ENCODE peak calls at places on chromosomes 3 and 15, in seven cellular contexts. One of them, this sample, is unnamed.

GRCh38 chr3:79551325-79551892 is 216.4 kb downstream of the ROBO1 start:
- DNase-seq in CD8-positive, alpha-beta memory T cell: no peak
- DNase-seq in transverse colon: no peak
- DNase-seq in stomach: no peak
- DNase-seq in fibroblast of pulmonary artery: no peak
- DNase-seq in heart right ventricle: no peak
- DNase-seq in foreskin fibroblast: no peak
- DNase-seq in this sample: no peak

GRCh38 chr15:34014556-34014955 is 24.4 kb downstream of the AVEN start:
- DNase-seq in transverse colon: no peak
- DNase-seq in CD8-positive, alpha-beta memory T cell: no peak
- DNase-seq in stomach: no peak
- DNase-seq in heart right ventricle: no peak
- DNase-seq in foreskin fibroblast: no peak
- DNase-seq in fibroblast of pulmonary artery: peak
- DNase-seq in this sample: no peak

GRCh38 chr3:24963762-24964625 is 464.1 kb upstream of the RARB start:
- DNase-seq in transverse colon: no peak
- DNase-seq in fibroblast of pulmonary artery: peak
- DNase-seq in heart right ventricle: no peak
- DNase-seq in CD8-positive, alpha-beta memory T cell: no peak
- DNase-seq in stomach: no peak
- DNase-seq in foreskin fibroblast: peak
- DNase-seq in this sample: peak

GRCh38 chr3:177565981-177566380 is 368.7 kb upstream of the TBL1XR1 start:
- DNase-seq in CD8-positive, alpha-beta memory T cell: no peak
- DNase-seq in fibroblast of pulmonary artery: no peak
- DNase-seq in transverse colon: no peak
- DNase-seq in foreskin fibroblast: no peak
- DNase-seq in stomach: no peak
- DNase-seq in heart right ventricle: no peak
- DNase-seq in this sample: no peak

GRCh38 chr3:53140575-53141467 is 10.6 kb upstream of the RFT1 start:
- DNase-seq in transverse colon: no peak
- DNase-seq in CD8-positive, alpha-beta memory T cell: no peak
- DNase-seq in heart right ventricle: no peak
- DNase-seq in stomach: no peak
- DNase-seq in fibroblast of pulmonary artery: peak
- DNase-seq in foreskin fibroblast: peak
- DNase-seq in this sample: no peak

GRCh38 chr3:58880182-58880581 is 169.6 kb downstream of the CFAP20DC start:
- DNase-seq in stomach: no peak
- DNase-seq in transverse colon: no peak
- DNase-seq in heart right ventricle: no peak
- DNase-seq in fibroblast of pulmonary artery: no peak
- DNase-seq in foreskin fibroblast: peak
- DNase-seq in CD8-positive, alpha-beta memory T cell: no peak
- DNase-seq in this sample: no peak

GRCh38 chr3:149547954-149548728 is 73.6 kb downstream of the TM4SF4 start:
- DNase-seq in foreskin fibroblast: peak
- DNase-seq in stomach: peak
- DNase-seq in heart right ventricle: no peak
- DNase-seq in CD8-positive, alpha-beta memory T cell: no peak
- DNase-seq in fibroblast of pulmonary artery: peak
- DNase-seq in transverse colon: peak
- DNase-seq in this sample: no peak

GRCh38 chr15:77659350-77660321 is 26.9 kb upstream of the LINGO1 start:
- DNase-seq in transverse colon: peak
- DNase-seq in stomach: peak
- DNase-seq in CD8-positive, alpha-beta memory T cell: no peak
- DNase-seq in heart right ventricle: peak
- DNase-seq in fibroblast of pulmonary artery: peak
- DNase-seq in foreskin fibroblast: peak
- DNase-seq in this sample: peak

GRCh38 chr3:12392101-12392878 is 92.0 kb upstream of the TSEN2 start:
- DNase-seq in fibroblast of pulmonary artery: no peak
- DNase-seq in stomach: no peak
- DNase-seq in heart right ventricle: no peak
- DNase-seq in foreskin fibroblast: peak
- DNase-seq in CD8-positive, alpha-beta memory T cell: no peak
- DNase-seq in transverse colon: no peak
- DNase-seq in this sample: no peak

GRCh38 chr3:23877324-23877980 is 39.3 kb downstream of the NKIRAS1 start:
- DNase-seq in heart right ventricle: peak
- DNase-seq in stomach: no peak
- DNase-seq in fibroblast of pulmonary artery: peak
- DNase-seq in transverse colon: no peak
- DNase-seq in foreskin fibroblast: peak
- DNase-seq in CD8-positive, alpha-beta memory T cell: no peak
- DNase-seq in this sample: no peak
- H3K4me3 ChIP-seq in heart right ventricle: no peak
- H3K4me3 ChIP-seq in stomach: no peak
- H3K4me3 ChIP-seq in fibroblast of pulmonary artery: no peak
- H3K4me3 ChIP-seq in transverse colon: no peak
- H3K4me3 ChIP-seq in foreskin fibroblast: no peak
- H3K4me3 ChIP-seq in CD8-positive, alpha-beta memory T cell: no peak
- H3K4me3 ChIP-seq in this sample: no peak

GRCh38 chr3:71310595-71311319 is 272.8 kb downstream of the FOXP1 start:
- DNase-seq in fibroblast of pulmonary artery: peak
- DNase-seq in transverse colon: peak
- DNase-seq in stomach: no peak
- DNase-seq in heart right ventricle: peak
- DNase-seq in CD8-positive, alpha-beta memory T cell: no peak
- DNase-seq in foreskin fibroblast: peak
- DNase-seq in this sample: no peak
- H3K4me3 ChIP-seq in fibroblast of pulmonary artery: no peak
- H3K4me3 ChIP-seq in transverse colon: no peak
- H3K4me3 ChIP-seq in stomach: no peak
- H3K4me3 ChIP-seq in heart right ventricle: no peak
- H3K4me3 ChIP-seq in CD8-positive, alpha-beta memory T cell: no peak
- H3K4me3 ChIP-seq in foreskin fibroblast: no peak
- H3K4me3 ChIP-seq in this sample: no peak

GRCh38 chr3:112293368-112294321 is at the start of gene SLC9C1:
- DNase-seq in stomach: no peak
- DNase-seq in fibroblast of pulmonary artery: peak
- DNase-seq in transverse colon: peak
- DNase-seq in CD8-positive, alpha-beta memory T cell: no peak
- DNase-seq in heart right ventricle: peak
- DNase-seq in foreskin fibroblast: peak
- DNase-seq in this sample: peak
- H3K4me3 ChIP-seq in stomach: peak
- H3K4me3 ChIP-seq in fibroblast of pulmonary artery: peak
- H3K4me3 ChIP-seq in transverse colon: peak
- H3K4me3 ChIP-seq in CD8-positive, alpha-beta memory T cell: no peak
- H3K4me3 ChIP-seq in heart right ventricle: peak
- H3K4me3 ChIP-seq in foreskin fibroblast: peak
- H3K4me3 ChIP-seq in this sample: no peak

GRCh38 chr3:183252973-183253363 is at the start of gene B3GNT5:
- DNase-seq in CD8-positive, alpha-beta memory T cell: no peak
- DNase-seq in heart right ventricle: peak
- DNase-seq in fibroblast of pulmonary artery: no peak
- DNase-seq in transverse colon: peak
- DNase-seq in stomach: peak
- DNase-seq in foreskin fibroblast: no peak
- DNase-seq in this sample: no peak

GRCh38 chr3:183253364-183253960 is 409 bp downstream of the B3GNT5 start:
- DNase-seq in transverse colon: peak
- DNase-seq in heart right ventricle: peak
- DNase-seq in CD8-positive, alpha-beta memory T cell: no peak
- DNase-seq in fibroblast of pulmonary artery: peak
- DNase-seq in stomach: peak
- DNase-seq in foreskin fibroblast: peak
- DNase-seq in this sample: no peak

GRCh38 chr3:183252108-183252782 is 808 bp upstream of the B3GNT5 start:
- DNase-seq in fibroblast of pulmonary artery: no peak
- DNase-seq in foreskin fibroblast: no peak
- DNase-seq in heart right ventricle: no peak
- DNase-seq in stomach: no peak
- DNase-seq in CD8-positive, alpha-beta memory T cell: no peak
- DNase-seq in transverse colon: no peak
- DNase-seq in this sample: no peak

GRCh38 chr3:183253961-183254815 is 1.1 kb downstream of the B3GNT5 start:
- DNase-seq in CD8-positive, alpha-beta memory T cell: no peak
- DNase-seq in stomach: peak
- DNase-seq in foreskin fibroblast: no peak
- DNase-seq in heart right ventricle: peak
- DNase-seq in transverse colon: peak
- DNase-seq in fibroblast of pulmonary artery: peak
- DNase-seq in this sample: no peak

GRCh38 chr3:183254816-183255730 is 2.0 kb downstream of the B3GNT5 start:
- DNase-seq in fibroblast of pulmonary artery: peak
- DNase-seq in transverse colon: no peak
- DNase-seq in heart right ventricle: no peak
- DNase-seq in CD8-positive, alpha-beta memory T cell: no peak
- DNase-seq in stomach: peak
- DNase-seq in foreskin fibroblast: peak
- DNase-seq in this sample: no peak
- H3K4me3 ChIP-seq in fibroblast of pulmonary artery: peak
- H3K4me3 ChIP-seq in transverse colon: peak
- H3K4me3 ChIP-seq in heart right ventricle: peak
- H3K4me3 ChIP-seq in CD8-positive, alpha-beta memory T cell: peak
- H3K4me3 ChIP-seq in stomach: peak
- H3K4me3 ChIP-seq in foreskin fibroblast: peak
- H3K4me3 ChIP-seq in this sample: no peak

GRCh38 chr3:192881159-192881786 is 36.4 kb downstream of the MB21D2 start:
- DNase-seq in heart right ventricle: no peak
- DNase-seq in fibroblast of pulmonary artery: no peak
- DNase-seq in transverse colon: no peak
- DNase-seq in CD8-positive, alpha-beta memory T cell: no peak
- DNase-seq in stomach: no peak
- DNase-seq in foreskin fibroblast: no peak
- DNase-seq in this sample: no peak
- H3K4me3 ChIP-seq in heart right ventricle: no peak
- H3K4me3 ChIP-seq in fibroblast of pulmonary artery: no peak
- H3K4me3 ChIP-seq in transverse colon: no peak
- H3K4me3 ChIP-seq in CD8-positive, alpha-beta memory T cell: no peak
- H3K4me3 ChIP-seq in stomach: no peak
- H3K4me3 ChIP-seq in foreskin fibroblast: no peak
- H3K4me3 ChIP-seq in this sample: no peak

GRCh38 chr3:112086857-112087524 is 802 bp downstream of the C3orf52 start:
- DNase-seq in transverse colon: no peak
- DNase-seq in stomach: no peak
- DNase-seq in foreskin fibroblast: no peak
- DNase-seq in heart right ventricle: no peak
- DNase-seq in CD8-positive, alpha-beta memory T cell: no peak
- DNase-seq in fibroblast of pulmonary artery: peak
- DNase-seq in this sample: no peak

GRCh38 chr3:112090899-112091586 is 4.9 kb downstream of the C3orf52 start:
- DNase-seq in heart right ventricle: no peak
- DNase-seq in foreskin fibroblast: no peak
- DNase-seq in transverse colon: peak
- DNase-seq in fibroblast of pulmonary artery: no peak
- DNase-seq in CD8-positive, alpha-beta memory T cell: no peak
- DNase-seq in stomach: peak
- DNase-seq in this sample: no peak

GRCh38 chr3:112087746-112088145 is 1.6 kb downstream of the C3orf52 start:
- DNase-seq in heart right ventricle: no peak
- DNase-seq in foreskin fibroblast: no peak
- DNase-seq in stomach: peak
- DNase-seq in CD8-positive, alpha-beta memory T cell: no peak
- DNase-seq in fibroblast of pulmonary artery: no peak
- DNase-seq in transverse colon: no peak
- DNase-seq in this sample: no peak

GRCh38 chr3:112089956-112090898 is 4.0 kb downstream of the C3orf52 start:
- DNase-seq in foreskin fibroblast: no peak
- DNase-seq in fibroblast of pulmonary artery: no peak
- DNase-seq in stomach: no peak
- DNase-seq in heart right ventricle: no peak
- DNase-seq in transverse colon: no peak
- DNase-seq in CD8-positive, alpha-beta memory T cell: no peak
- DNase-seq in this sample: no peak

GRCh38 chr3:112088944-112089343 is 2.8 kb downstream of the C3orf52 start:
- DNase-seq in fibroblast of pulmonary artery: no peak
- DNase-seq in stomach: no peak
- DNase-seq in heart right ventricle: no peak
- DNase-seq in transverse colon: no peak
- DNase-seq in CD8-positive, alpha-beta memory T cell: no peak
- DNase-seq in foreskin fibroblast: no peak
- DNase-seq in this sample: no peak
- H3K4me3 ChIP-seq in fibroblast of pulmonary artery: no peak
- H3K4me3 ChIP-seq in stomach: no peak
- H3K4me3 ChIP-seq in heart right ventricle: no peak
- H3K4me3 ChIP-seq in transverse colon: no peak
- H3K4me3 ChIP-seq in CD8-positive, alpha-beta memory T cell: no peak
- H3K4me3 ChIP-seq in foreskin fibroblast: no peak
- H3K4me3 ChIP-seq in this sample: no peak

GRCh38 chr3:120595788-120596115 is 384 bp upstream of the NDUFB4 start:
- DNase-seq in foreskin fibroblast: no peak
- DNase-seq in fibroblast of pulmonary artery: no peak
- DNase-seq in heart right ventricle: no peak
- DNase-seq in transverse colon: no peak
- DNase-seq in CD8-positive, alpha-beta memory T cell: no peak
- DNase-seq in stomach: no peak
- DNase-seq in this sample: no peak

GRCh38 chr3:120596853-120597223 is 702 bp downstream of the NDUFB4 start:
- DNase-seq in transverse colon: no peak
- DNase-seq in CD8-positive, alpha-beta memory T cell: no peak
- DNase-seq in fibroblast of pulmonary artery: no peak
- DNase-seq in heart right ventricle: no peak
- DNase-seq in foreskin fibroblast: no peak
- DNase-seq in stomach: no peak
- DNase-seq in this sample: no peak

GRCh38 chr3:120599211-120599610 is 3.1 kb downstream of the NDUFB4 start:
- DNase-seq in CD8-positive, alpha-beta memory T cell: no peak
- DNase-seq in stomach: no peak
- DNase-seq in transverse colon: no peak
- DNase-seq in foreskin fibroblast: no peak
- DNase-seq in heart right ventricle: no peak
- DNase-seq in fibroblast of pulmonary artery: no peak
- DNase-seq in this sample: no peak

GRCh38 chr3:120596116-120596852 is at the start of gene NDUFB4:
- DNase-seq in heart right ventricle: peak
- DNase-seq in stomach: peak
- DNase-seq in transverse colon: peak
- DNase-seq in fibroblast of pulmonary artery: peak
- DNase-seq in CD8-positive, alpha-beta memory T cell: peak
- DNase-seq in foreskin fibroblast: peak
- DNase-seq in this sample: peak

DNA sequence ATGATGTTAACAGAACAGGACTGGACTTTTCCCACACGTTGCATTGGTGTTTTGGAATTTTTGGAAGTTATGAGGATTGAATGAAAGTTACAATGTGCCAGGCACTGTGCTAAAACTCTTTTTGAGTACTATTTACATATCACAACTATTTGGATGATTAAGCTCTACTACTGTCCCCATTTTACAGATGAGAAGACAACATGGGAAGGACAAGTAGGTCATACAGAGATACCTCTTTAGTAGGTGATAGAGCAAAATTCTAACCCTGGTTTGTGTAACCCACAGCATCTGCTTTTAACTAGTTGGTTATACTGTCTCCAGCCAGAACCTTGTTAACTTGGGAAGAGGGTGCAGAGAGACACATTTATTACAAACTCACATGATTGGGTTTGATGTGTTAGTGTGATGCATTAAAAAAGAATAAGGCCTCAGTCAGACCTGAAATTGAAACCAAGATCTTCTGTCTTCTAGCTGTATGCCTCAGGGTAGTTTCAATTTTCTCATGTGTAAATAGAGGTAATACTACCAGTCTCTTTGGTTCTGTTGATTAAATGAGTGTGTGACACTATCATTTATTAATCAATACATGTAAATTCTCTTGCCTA is 1.4 kb downstream of the NDUFB4 start:
- DNase-seq in foreskin fibroblast: no peak
- DNase-seq in heart right ventricle: no peak
- DNase-seq in CD8-positive, alpha-beta memory T cell: no peak
- DNase-seq in transverse colon: no peak
- DNase-seq in fibroblast of pulmonary artery: no peak
- DNase-seq in stomach: no peak
- DNase-seq in this sample: no peak
- H3K4me3 ChIP-seq in foreskin fibroblast: peak
- H3K4me3 ChIP-seq in heart right ventricle: peak
- H3K4me3 ChIP-seq in CD8-positive, alpha-beta memory T cell: peak
- H3K4me3 ChIP-seq in transverse colon: peak
- H3K4me3 ChIP-seq in fibroblast of pulmonary artery: peak
- H3K4me3 ChIP-seq in stomach: peak
- H3K4me3 ChIP-seq in this sample: peak